ENCODE peak calls at places on chromosomes 7 and 10, in six cellular contexts. S is neuronal stem cell, D is H1, T is IMR-90, K is H9, Y is mesenchymal stem cell. W is an unnamed sample.

GRCh38 chr10:96967847-96968246 is 135.7 kb downstream of the LCOR start:
- DNase-seq in T (peak), Y (no peak), K (no peak), S (no peak), D (no peak), W (no peak)

GRCh38 chr7:44978511-44979366 is at the start of gene MYO1G:
- DNase-seq in D (peak), T (no peak), K (no peak), Y (no peak), S (no peak), W (no peak)

GRCh38 chr10:54470324-54470631 is 330.8 kb downstream of the PCDH15 start:
- DNase-seq in T (no peak), Y (no peak), K (no peak), S (no peak), D (no peak), W (peak)

GRCh38 chr10:73597346-73597745 is 6.2 kb upstream of the USP54 start:
- DNase-seq in T (peak), K (no peak), Y (no peak), S (no peak), D (no peak), W (no peak)

GRCh38 chr10:27506280-27506679 is 2.2 kb downstream of the RAB18 start:
- DNase-seq in S (no peak), K (no peak), Y (peak), D (no peak), T (peak), W (no peak)

GRCh38 chr7:155511597-155511996 is 34.8 kb downstream of the CNPY1 start:
- DNase-seq in S (no peak), T (no peak), Y (no peak), K (no peak), D (no peak), W (no peak)

GRCh38 chr7:73738220-73738611 is 386 bp downstream of the ABHD11 start:
- DNase-seq in K (peak), Y (peak), S (no peak), T (peak), D (peak), W (peak)

GRCh38 chr7:24042028-24042427 is 242.0 kb upstream of the NPY start:
- DNase-seq in Y (no peak), T (no peak), K (no peak), D (no peak), S (no peak), W (no peak)

GRCh38 chr10:129993621-129994020 is 29.5 kb upstream of the EBF3 start:
- DNase-seq in S (no peak), Y (no peak), T (peak), D (no peak), K (no peak), W (peak)

GRCh38 chr7:129160161-129160911 is 15.8 kb downstream of the TSPAN33 start:
- DNase-seq in Y (no peak), T (no peak), S (no peak), K (peak), D (no peak), W (peak)

GRCh38 chr7:50856821-50857220 is 74.1 kb upstream of the GRB10 start:
- DNase-seq in Y (no peak), T (no peak), D (peak), K (no peak), S (no peak), W (no peak)

GRCh38 chr7:24143547-24143946 is 140.4 kb upstream of the NPY start:
- DNase-seq in Y (no peak), T (no peak), K (no peak), D (no peak), S (no peak), W (no peak)

GRCh38 chr7:26459794-26460193 is 168.1 kb downstream of the SNX10 start:
- DNase-seq in K (no peak), D (no peak), T (no peak), S (no peak), Y (no peak), W (no peak)

GRCh38 chr7:158016171-158017087 is 571.2 kb downstream of the PTPRN2 start:
- DNase-seq in T (no peak), K (no peak), Y (no peak), D (peak), S (peak), W (peak)

GRCh38 chr10:74967850-74968620 is 141.6 kb downstream of the KAT6B start:
- DNase-seq in S (no peak), D (no peak), T (no peak), Y (no peak), K (no peak), W (no peak)

GRCh38 chr7:142614116-142614515 is 135.2 kb upstream of the PRSS1 start:
- DNase-seq in T (peak), Y (no peak), D (no peak), S (no peak), K (no peak), W (no peak)

GRCh38 chr10:116796910-116797513 is 52.3 kb upstream of the ENO4 start:
- DNase-seq in Y (peak), K (peak), S (peak), D (peak), T (peak), W (peak)

GRCh38 chr10:116211682-116212081 is 61.3 kb downstream of the GFRA1 start:
- DNase-seq in T (peak), D (no peak), Y (peak), K (no peak), S (no peak), W (no peak)

GRCh38 chr7:118169146-118169545 is 14.8 kb upstream of the LSM8 start:
- DNase-seq in K (no peak), T (peak), Y (peak), D (no peak), S (no peak), W (no peak)

GRCh38 chr10:72881291-72881690 is 12.2 kb upstream of the OIT3 start:
- DNase-seq in S (no peak), K (no peak), T (no peak), D (no peak), Y (no peak), W (no peak)

GRCh38 chr10:132496360-132497082 is 41.1 kb upstream of the INPP5A start:
- DNase-seq in D (no peak), K (peak), S (no peak), T (no peak), Y (no peak), W (no peak)

GRCh38 chr7:24477376-24477775 is 95.9 kb upstream of the PALS2 start:
- DNase-seq in Y (no peak), S (no peak), T (no peak), D (no peak), K (no peak), W (no peak)

GRCh38 chr7:5822742-5823503 is 41.5 kb upstream of the RNF216 start:
- DNase-seq in D (peak), K (peak), T (peak), Y (peak), S (peak), W (peak)

GRCh38 chr7:37921340-37921805 is 933 bp downstream of the EPDR1 start:
- DNase-seq in Y (peak), K (peak), T (no peak), D (no peak), S (peak), W (peak)

GRCh38 chr10:31158000-31158658 is 126.5 kb upstream of the ZNF438 start:
- DNase-seq in T (peak), S (no peak), Y (no peak), K (no peak), D (no peak), W (no peak)

GRCh38 chr7:86708334-86708733 is 64.6 kb downstream of the GRM3 start:
- DNase-seq in T (no peak), K (peak), Y (no peak), D (peak), S (no peak), W (no peak)

GRCh38 chr10:5486852-5487235 is 12.5 kb downstream of the CALML5 start:
- DNase-seq in Y (no peak), K (no peak), D (no peak), S (no peak), T (no peak), W (no peak)

GRCh38 chr10:89793649-89794254 is 92.4 kb downstream of the KIF20B start:
- DNase-seq in T (peak), D (no peak), K (peak), Y (peak), S (peak), W (peak)

GRCh38 chr7:30911133-30911532 is 520 bp upstream of the AQP1 start:
- DNase-seq in S (no peak), Y (no peak), D (no peak), T (no peak), K (no peak), W (no peak)

GRCh38 chr7:30912986-30913671 is 1.5 kb downstream of the AQP1 start:
- DNase-seq in D (no peak), T (no peak), Y (no peak), S (no peak), K (no peak), W (no peak)

GRCh38 chr7:30912021-30912420 is 368 bp downstream of the AQP1 start:
- DNase-seq in K (no peak), S (no peak), D (no peak), Y (no peak), T (no peak), W (no peak)

GRCh38 chr7:30911561-30911969 is at the start of gene AQP1:
- DNase-seq in T (no peak), K (no peak), S (no peak), D (no peak), Y (peak), W (no peak)

DNA sequence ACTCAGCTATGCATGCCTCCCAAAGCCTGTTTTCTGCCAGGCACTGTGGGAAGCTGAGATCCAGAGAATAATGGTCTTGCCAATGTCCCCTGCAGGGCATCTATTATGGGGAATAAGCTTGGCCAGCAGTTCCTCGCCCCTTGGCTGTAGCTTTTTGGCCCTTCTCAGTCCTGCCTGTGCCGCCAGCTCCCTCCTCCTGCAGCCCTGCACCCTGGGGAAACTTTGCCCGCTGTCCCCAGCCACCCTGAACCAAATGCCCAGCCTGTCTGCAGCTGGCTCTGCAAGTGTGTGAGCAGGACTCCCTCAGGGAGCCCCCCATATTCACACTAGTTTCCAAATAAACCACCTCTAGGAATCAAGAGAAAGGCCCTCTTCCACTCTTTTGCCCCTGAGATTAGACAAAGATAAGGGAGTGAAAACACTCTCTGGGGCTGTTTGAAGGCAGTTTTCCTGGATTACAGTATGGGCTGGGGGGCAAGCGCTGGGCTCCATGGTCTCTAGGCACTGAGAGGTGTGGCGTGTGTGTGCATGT is 867 bp downstream of the AQP1 start:
- DNase-seq in T (no peak), K (no peak), Y (no peak), D (no peak), S (no peak), W (no peak)
- H3K9ac ChIP-seq in T (no peak), K (no peak), Y (peak), D (no peak), S (no peak), W (no peak)

GRCh38 chr7:151115121-151115835 is 29.0 kb downstream of the AGAP3 start:
- DNase-seq in D (peak), T (peak), K (no peak), S (no peak), Y (peak), W (peak)
- H2BK15ac ChIP-seq in D (no peak), T (no peak), K (no peak), S (no peak), Y (peak), W (no peak)

DNA sequence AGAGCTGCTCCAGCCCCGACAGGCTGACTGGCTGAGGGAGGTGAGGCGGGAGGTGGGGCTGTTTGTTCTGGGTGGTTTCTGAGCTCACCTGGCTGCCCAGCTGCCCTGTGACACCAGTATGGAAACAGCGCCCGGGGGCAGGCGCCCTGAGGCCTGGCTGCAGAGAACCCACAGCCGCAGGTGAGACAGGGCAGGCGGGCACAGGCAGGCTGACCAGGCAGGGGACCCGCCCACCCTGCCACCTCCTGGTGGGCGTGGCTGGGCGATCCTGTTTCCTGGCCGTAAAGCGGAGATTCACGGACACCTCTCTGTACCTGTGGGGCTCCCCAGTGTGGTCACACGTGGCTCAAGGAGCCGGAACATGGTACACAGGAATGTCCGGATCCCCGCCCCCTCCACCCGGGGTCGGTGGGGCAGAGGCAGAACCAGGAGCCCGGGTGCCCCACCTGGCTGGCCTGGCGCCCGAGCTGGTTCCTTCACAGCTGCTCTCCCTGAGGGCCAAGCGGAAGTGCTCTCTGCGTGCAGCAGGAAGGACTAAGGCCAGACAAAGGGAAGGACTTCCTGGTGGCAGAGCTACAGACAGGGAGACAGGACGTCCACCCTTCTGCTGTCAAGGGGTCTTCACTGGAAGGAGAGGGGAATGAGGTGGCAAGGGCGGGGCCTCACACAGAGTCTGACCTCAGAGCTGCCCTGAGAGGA is 3.9 kb downstream of the MICALL2 start:
- DNase-seq in D (no peak), S (no peak), Y (no peak), T (no peak), K (peak), W (no peak)
- H3K9ac ChIP-seq in D (no peak), S (peak), Y (no peak), T (no peak), K (no peak), W (no peak)

DNA sequence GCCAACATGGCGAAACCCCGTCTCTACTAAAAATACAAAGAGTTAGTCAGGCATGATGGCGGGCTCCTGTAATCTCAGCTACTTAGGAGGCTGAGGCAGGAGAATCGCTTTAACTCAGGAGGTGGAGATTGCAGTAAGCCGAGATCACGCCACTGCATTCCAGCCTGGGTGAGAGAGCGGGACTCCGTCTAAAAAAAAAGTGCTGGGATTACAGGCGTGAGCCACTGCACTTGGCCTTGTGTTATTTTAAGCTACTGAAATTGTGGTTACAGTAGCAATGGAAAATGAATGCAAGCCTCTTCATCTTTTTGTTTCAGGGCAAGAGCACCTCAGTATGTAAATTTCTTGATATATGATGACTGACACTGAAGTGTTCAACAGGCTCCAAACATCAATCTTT is 106.4 kb upstream of the IMMP2L start:
- DNase-seq in T (no peak), Y (no peak), D (no peak), S (no peak), K (no peak), W (no peak)
- H2BK15ac ChIP-seq in T (no peak), Y (no peak), D (no peak), S (no peak), K (no peak), W (no peak)

GRCh38 chr7:93728292-93728691 is 153.8 kb upstream of the CALCR start:
- DNase-seq in T (no peak), K (no peak), Y (peak), S (no peak), D (no peak), W (no peak)
- H3K9ac ChIP-seq in T (no peak), K (no peak), Y (no peak), S (no peak), D (no peak), W (no peak)

GRCh38 chr7:128076216-128076821 is 45.1 kb upstream of the LRRC4 start:
- DNase-seq in T (no peak), K (no peak), D (no peak), Y (no peak), S (no peak), W (no peak)

GRCh38 chr7:128075536-128076095 is 44.4 kb upstream of the LRRC4 start:
- DNase-seq in Y (no peak), S (no peak), T (no peak), D (no peak), K (no peak), W (peak)

GRCh38 chr7:128074736-128075135 is 43.5 kb upstream of the LRRC4 start:
- DNase-seq in Y (no peak), K (no peak), S (no peak), T (no peak), D (no peak), W (no peak)

GRCh38 chr7:128073671-128074070 is 42.4 kb upstream of the LRRC4 start:
- DNase-seq in S (no peak), K (no peak), Y (no peak), D (no peak), T (no peak), W (no peak)

GRCh38 chr7:128074336-128074735 is 43.1 kb upstream of the LRRC4 start:
- DNase-seq in D (no peak), K (no peak), T (no peak), S (no peak), Y (no peak), W (no peak)
- H2BK15ac ChIP-seq in D (no peak), K (no peak), T (no peak), S (no peak), Y (peak), W (no peak)